ENCODE peak calls at places on chromosome 7, in ten cellular contexts. O is IMR-90, B is PC-3, N is GM23248, S is HCT116, F is A549, H is astrocyte, G is PC-9, W is mesendoderm, U is mammary epithelial cell. M is an unnamed sample.

GRCh38 chr7:23273141-23273599 is 26.0 kb upstream of the MALSU1 start:
- DNase-seq in U (peak), O (peak), S (peak), B (peak), F (peak), G (peak), N (peak), H (peak), W (peak), M (peak)

GRCh38 chr7:141043621-141044020 is 28.9 kb upstream of the MRPS33 start:
- DNase-seq in U (no peak), B (no peak), G (no peak), O (no peak), W (peak), N (peak), H (no peak), F (no peak), S (no peak), M (no peak)

GRCh38 chr7:127824682-127825081 is 172.7 kb downstream of the SND1 start:
- DNase-seq in H (peak), F (no peak), G (no peak), W (no peak), S (no peak), N (peak), U (no peak), O (no peak), B (no peak), M (no peak)

GRCh38 chr7:135970682-135971365 is 6.3 kb downstream of the MTPN start:
- DNase-seq in B (no peak), S (no peak), H (no peak), O (no peak), W (no peak), N (no peak), U (no peak), G (no peak), F (no peak), M (no peak)

GRCh38 chr7:84688671-84689070 is 494.1 kb upstream of the SEMA3A start:
- DNase-seq in H (peak), B (peak), U (peak), F (no peak), G (no peak), N (peak), O (peak), S (no peak), W (no peak), M (peak)

GRCh38 chr7:6691609-6692106 is 15.1 kb downstream of the ZNF12 start:
- DNase-seq in B (no peak), S (no peak), H (peak), W (peak), G (peak), N (peak), F (peak), O (peak), U (peak), M (peak)

GRCh38 chr7:46557295-46557711 is 636.2 kb upstream of the IGFBP3 start:
- DNase-seq in U (no peak), N (no peak), O (no peak), W (no peak), S (no peak), H (peak), G (peak), B (no peak), F (peak), M (peak)

GRCh38 chr7:127252736-127253288 is at the start of gene GRM8:
- DNase-seq in O (peak), B (peak), F (peak), N (peak), H (peak), U (peak), S (no peak), W (peak), G (no peak), M (peak)

GRCh38 chr7:44847920-44848634 is at the start of gene H2AZ2:
- DNase-seq in H (peak), B (peak), S (peak), G (peak), U (peak), O (peak), N (peak), W (peak), F (peak), M (peak)

GRCh38 chr7:106542550-106543220 is 118.3 kb downstream of the CCDC71L start:
- DNase-seq in U (peak), H (peak), N (peak), B (peak), O (peak), F (peak), W (peak), G (peak), S (peak), M (peak)

GRCh38 chr7:156668130-156668741 is 27.7 kb downstream of the RNF32 start:
- DNase-seq in G (no peak), W (no peak), F (no peak), O (peak), H (no peak), S (no peak), N (peak), U (peak), B (peak), M (no peak)

GRCh38 chr7:5083291-5083690 is 37.6 kb downstream of the RBAK start:
- DNase-seq in S (no peak), G (no peak), H (no peak), N (no peak), O (no peak), U (no peak), B (no peak), F (no peak), W (no peak), M (peak)

GRCh38 chr7:47336178-47337020 is 245.5 kb downstream of the TNS3 start:
- DNase-seq in G (no peak), H (peak), S (no peak), W (no peak), O (peak), F (no peak), U (peak), N (peak), B (no peak), M (peak)

GRCh38 chr7:147279516-147279915 is 1162.9 kb downstream of the CNTNAP2 start:
- DNase-seq in O (no peak), G (no peak), U (no peak), B (peak), N (no peak), H (no peak), S (no peak), F (no peak), W (no peak), M (no peak)

GRCh38 chr7:108104324-108104723 is 25.8 kb downstream of the LAMB4 start:
- DNase-seq in N (no peak), H (no peak), F (no peak), O (no peak), U (no peak), G (no peak), B (no peak), S (no peak), W (no peak), M (peak)

GRCh38 chr7:87359366-87359765 is 13.9 kb downstream of the CROT start:
- DNase-seq in H (peak), G (peak), S (no peak), O (peak), B (peak), U (peak), F (no peak), N (peak), W (no peak), M (no peak)

GRCh38 chr7:102875700-102876192 is 37.1 kb upstream of the LRRC17 start:
- DNase-seq in B (peak), S (peak), N (peak), W (peak), O (peak), F (peak), G (peak), H (peak), U (peak), M (peak)

GRCh38 chr7:76048668-76048988 is 722 bp downstream of the MDH2 start:
- DNase-seq in G (no peak), S (no peak), B (peak), H (no peak), N (no peak), U (no peak), O (no peak), W (peak), F (peak), M (no peak)

GRCh38 chr7:32583791-32584190 is 88.5 kb downstream of the AVL9 start:
- DNase-seq in N (peak), H (peak), B (no peak), W (peak), F (no peak), S (no peak), G (no peak), O (peak), U (no peak), M (peak)

GRCh38 chr7:116644628-116645027 is 27.4 kb upstream of the MET start:
- DNase-seq in N (no peak), O (no peak), W (no peak), H (no peak), F (no peak), B (no peak), S (no peak), U (no peak), G (no peak), M (no peak)

GRCh38 chr7:49670991-49671390 is 102.4 kb upstream of the VWC2 start:
- DNase-seq in O (no peak), S (no peak), G (peak), B (peak), H (no peak), W (no peak), F (peak), N (no peak), U (no peak), M (no peak)

GRCh38 chr7:1028775-1029636 is 15.3 kb upstream of the GPR146 start:
- DNase-seq in B (peak), O (peak), N (peak), F (peak), H (peak), S (peak), U (peak), W (peak), G (peak), M (peak)

GRCh38 chr7:101436857-101437576 is 74.3 kb downstream of the COL26A1 start:
- DNase-seq in W (peak), S (peak), G (no peak), U (no peak), H (no peak), O (no peak), N (no peak), F (peak), B (peak), M (no peak)

GRCh38 chr7:67738958-67739357 is 742.3 kb downstream of the TYW1 start:
- DNase-seq in B (no peak), F (peak), O (no peak), S (no peak), W (no peak), N (peak), G (no peak), H (no peak), U (no peak), M (peak)

GRCh38 chr7:74718336-74718735 is 55.5 kb upstream of the NCF1 start:
- DNase-seq in U (peak), S (no peak), O (peak), B (peak), W (no peak), G (no peak), F (no peak), N (peak), H (peak), M (no peak)

GRCh38 chr7:123538189-123538714 is 3.9 kb upstream of the IQUB start:
- DNase-seq in B (peak), N (peak), H (peak), S (peak), W (peak), O (peak), U (peak), F (peak), G (peak), M (peak)

GRCh38 chr7:7118822-7119221 is 63.5 kb upstream of the C1GALT1 start:
- DNase-seq in U (no peak), O (no peak), S (no peak), F (no peak), G (no peak), H (no peak), N (no peak), W (no peak), B (no peak), M (no peak)

GRCh38 chr7:159105066-159105780 is 39.4 kb downstream of the VIPR2 start:
- DNase-seq in W (no peak), B (no peak), G (no peak), H (no peak), N (no peak), U (no peak), S (no peak), F (no peak), O (no peak), M (no peak)

GRCh38 chr7:23490357-23491131 is 20.3 kb upstream of the IGF2BP3 start:
- DNase-seq in O (no peak), F (peak), W (no peak), U (no peak), S (no peak), B (no peak), N (peak), G (no peak), H (peak), M (peak)

GRCh38 chr7:20440472-20441105 is 109.9 kb downstream of the ITGB8 start:
- DNase-seq in W (peak), O (peak), G (no peak), U (no peak), B (peak), S (peak), N (peak), H (no peak), F (peak), M (peak)

GRCh38 chr7:42930889-42931288 is 1.1 kb downstream of the PSMA2 start:
- DNase-seq in W (no peak), B (no peak), U (no peak), S (no peak), O (peak), F (no peak), H (peak), G (no peak), N (peak), M (no peak)

GRCh38 chr7:133039614-133040013 is 42.3 kb downstream of the CHCHD3 start:
- DNase-seq in F (no peak), H (no peak), U (no peak), N (no peak), S (no peak), B (no peak), G (no peak), O (no peak), W (no peak), M (no peak)

GRCh38 chr7:156827587-156828203 is 65.3 kb downstream of the LMBR1 start:
- DNase-seq in G (no peak), U (no peak), O (peak), N (peak), S (peak), B (peak), H (no peak), F (peak), W (peak), M (peak)

GRCh38 chr7:92230547-92230946 is 15.2 kb downstream of the KRIT1 start:
- DNase-seq in N (no peak), W (no peak), B (no peak), G (no peak), U (no peak), H (no peak), F (no peak), O (no peak), S (no peak), M (no peak)

GRCh38 chr7:12025246-12025645 is 185.8 kb upstream of the TMEM106B start:
- DNase-seq in N (peak), W (no peak), H (peak), F (no peak), S (no peak), B (peak), G (no peak), O (peak), U (no peak), M (no peak)

GRCh38 chr7:122518488-122518887 is 180.4 kb downstream of the RNF133 start:
- DNase-seq in F (no peak), H (no peak), S (no peak), N (no peak), O (no peak), U (peak), B (peak), G (no peak), W (peak), M (no peak)

GRCh38 chr7:83594076-83594475 is 54.9 kb downstream of the SEMA3E start:
- DNase-seq in F (no peak), W (no peak), B (no peak), S (no peak), U (no peak), H (no peak), O (no peak), N (no peak), G (no peak), M (no peak)

GRCh38 chr7:94280836-94281235 is 113.9 kb upstream of the COL1A2 start:
- DNase-seq in U (no peak), H (no peak), O (no peak), G (no peak), W (no peak), N (no peak), F (no peak), B (no peak), S (no peak), M (no peak)

GRCh38 chr7:28181921-28182517 is 1.4 kb upstream of the JAZF1 start:
- DNase-seq in W (no peak), B (no peak), G (no peak), U (no peak), S (no peak), N (no peak), F (no peak), O (no peak), H (no peak), M (no peak)

GRCh38 chr7:92698237-92698841 is 108.1 kb upstream of the FAM133B start:
- DNase-seq in H (peak), B (no peak), F (peak), G (no peak), N (peak), W (no peak), O (peak), U (peak), S (peak), M (peak)

DNA sequence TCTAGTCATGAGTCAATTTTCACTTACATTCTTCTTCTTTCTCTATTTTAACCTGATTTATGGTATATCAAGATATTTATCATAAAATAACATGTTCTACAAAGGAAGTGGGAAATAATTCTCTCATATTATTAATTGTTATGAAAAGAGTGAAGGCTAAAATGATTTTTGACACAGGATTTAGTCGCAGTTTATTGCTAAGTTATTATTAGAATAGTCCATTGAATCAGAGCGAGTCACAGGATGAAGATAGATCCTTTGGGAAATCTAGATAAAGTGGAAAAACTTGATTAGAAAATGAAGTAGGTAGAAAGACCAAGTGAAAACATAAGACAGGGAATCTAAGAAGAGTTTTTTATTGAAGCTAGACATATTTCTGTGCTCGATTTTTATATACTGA is 184.3 kb upstream of the DGKB start:
- DNase-seq in N (peak), H (no peak), B (peak), F (no peak), O (no peak), G (no peak), W (no peak), U (peak), S (no peak), M (no peak)
- H3K4me2 ChIP-seq in N (peak), H (no peak), B (peak), F (no peak), O (no peak), G (no peak), W (no peak), U (no peak), S (peak), M (no peak)

DNA sequence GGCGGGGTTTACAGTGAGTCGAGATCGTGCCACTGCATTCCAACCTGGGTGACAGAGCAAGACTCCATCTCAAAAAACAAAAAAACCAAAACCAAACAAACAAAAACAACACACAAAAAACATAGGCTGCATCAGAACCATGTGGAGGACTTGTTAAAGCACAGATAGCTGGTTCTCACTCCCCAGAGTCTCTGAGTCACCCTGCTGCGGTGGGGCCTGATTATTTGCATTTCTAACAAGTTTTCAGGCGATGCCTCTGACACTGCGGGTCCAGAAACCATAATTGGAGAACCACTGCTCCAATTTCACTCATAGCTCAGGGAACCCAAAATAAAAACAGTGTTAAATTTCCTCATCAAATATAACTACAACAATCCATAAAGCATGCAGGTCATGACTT is 816.7 kb downstream of the MAGI2 start:
- DNase-seq in G (no peak), F (no peak), U (no peak), O (no peak), B (peak), N (no peak), S (no peak), H (no peak), W (peak), M (no peak)
- H3K4me2 ChIP-seq in G (no peak), F (no peak), U (no peak), O (no peak), B (no peak), N (no peak), S (no peak), H (no peak), W (no peak), M (no peak)

GRCh38 chr7:36473454-36474282 is 84.0 kb downstream of the ANLN start:
- DNase-seq in F (peak), U (peak), G (no peak), S (peak), O (no peak), H (peak), W (peak), N (peak), B (peak), M (peak)
- H3K4me2 ChIP-seq in F (no peak), U (peak), G (peak), S (no peak), O (no peak), H (peak), W (no peak), N (no peak), B (no peak), M (no peak)

GRCh38 chr7:120732256-120732655 is 125.7 kb downstream of the TSPAN12 start:
- DNase-seq in S (no peak), O (peak), H (no peak), F (no peak), U (no peak), G (no peak), W (no peak), B (no peak), N (peak), M (peak)

GRCh38 chr7:120725376-120726039 is 132.4 kb downstream of the TSPAN12 start:
- DNase-seq in F (peak), W (peak), H (peak), N (peak), G (no peak), O (peak), S (peak), B (peak), U (no peak), M (peak)

GRCh38 chr7:120733143-120733542 is 124.8 kb downstream of the TSPAN12 start:
- DNase-seq in F (peak), N (peak), S (peak), G (no peak), U (no peak), B (peak), W (peak), O (peak), H (peak), M (peak)

GRCh38 chr7:120731276-120731675 is 126.7 kb downstream of the TSPAN12 start:
- DNase-seq in H (no peak), S (no peak), G (no peak), O (no peak), U (no peak), B (no peak), N (no peak), W (no peak), F (no peak), M (no peak)

DNA sequence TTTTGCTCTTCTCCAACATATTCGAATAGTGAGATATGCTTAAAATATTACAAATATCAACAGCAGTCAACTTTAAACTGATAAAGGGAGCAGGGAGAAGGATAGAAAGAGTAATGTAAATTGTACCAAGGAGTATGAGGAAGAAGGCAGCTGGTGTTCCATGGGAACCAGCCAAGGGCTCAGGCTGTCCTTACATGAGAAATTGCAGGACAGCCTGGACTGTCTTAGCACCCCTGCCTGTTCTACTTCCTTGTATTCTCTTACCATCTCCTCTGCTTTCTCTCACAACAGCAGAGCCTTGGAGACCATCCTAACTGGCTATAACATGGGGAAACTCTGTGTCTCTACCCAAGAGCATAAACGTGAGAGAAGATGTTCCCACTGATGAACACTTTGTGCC is 128.6 kb downstream of the TSPAN12 start:
- DNase-seq in W (no peak), N (peak), U (no peak), O (peak), S (no peak), G (no peak), B (no peak), H (peak), F (no peak), M (peak)
- H3K4me2 ChIP-seq in W (no peak), N (peak), U (no peak), O (peak), S (no peak), G (no peak), B (no peak), H (peak), F (no peak), M (peak)